ENCODE peak calls at places on chromosomes 3 and 15, in ten cellular contexts. Z is colonic mucosa; M is Calu3; E is AG09319; A is cardiac fibroblast; R is RWPE1; G is adrenal gland; N is BE2C; F is AG04450; J is CD4-positive, alpha-beta T cell. S is an unnamed sample.

GRCh38 chr3:128504957-128505730 is 12.1 kb upstream of the GATA2 start:
- DNase-seq in R (peak), N (no peak), Z (no peak), G (no peak), M (peak), J (no peak), F (no peak), A (no peak), E (no peak), S (no peak)

GRCh38 chr3:124083990-124084389 is 92.1 kb upstream of the ROPN1 start:
- DNase-seq in E (no peak), Z (no peak), R (no peak), J (no peak), M (no peak), A (no peak), F (no peak), N (peak), G (no peak), S (no peak)

GRCh38 chr15:73844356-73844755 is 29.0 kb upstream of the TBC1D21 start:
- DNase-seq in E (no peak), N (no peak), G (no peak), R (no peak), F (no peak), A (peak), Z (no peak), J (no peak), M (no peak), S (no peak)

GRCh38 chr15:44296625-44297524 is 8.4 kb downstream of the GOLM2 start:
- DNase-seq in G (no peak), E (no peak), Z (peak), R (peak), M (peak), J (no peak), F (no peak), A (peak), N (no peak), S (no peak)

GRCh38 chr15:36914962-36915808 is 185.2 kb downstream of the MEIS2 start:
- DNase-seq in R (no peak), N (no peak), G (no peak), A (peak), M (no peak), Z (no peak), E (peak), F (no peak), J (no peak), S (no peak)

GRCh38 chr3:148191966-148192365 is 505.7 kb upstream of the AGTR1 start:
- DNase-seq in Z (no peak), G (no peak), M (no peak), F (no peak), N (no peak), R (no peak), E (no peak), J (no peak), A (no peak), S (no peak)

GRCh38 chr3:47261301-47261700 is 21.3 kb downstream of the KIF9 start:
- DNase-seq in R (peak), M (no peak), A (no peak), F (no peak), N (peak), Z (no peak), G (no peak), E (no peak), J (no peak), S (no peak)

GRCh38 chr3:169478566-169479313 is 184.8 kb downstream of the MECOM start:
- DNase-seq in M (no peak), G (no peak), F (no peak), E (no peak), N (no peak), Z (no peak), J (no peak), R (peak), A (peak), S (no peak)

GRCh38 chr3:152836269-152836668 is 1.3 kb downstream of the P2RY1 start:
- DNase-seq in Z (peak), M (no peak), R (no peak), E (no peak), A (no peak), F (no peak), G (no peak), N (no peak), J (no peak), S (no peak)

GRCh38 chr3:152833089-152833488 is 1.8 kb upstream of the P2RY1 start:
- DNase-seq in E (no peak), N (no peak), G (no peak), R (no peak), Z (no peak), F (no peak), M (no peak), J (no peak), A (no peak), S (no peak)

GRCh38 chr3:152832046-152832445 is 2.9 kb upstream of the P2RY1 start:
- DNase-seq in J (no peak), F (no peak), R (no peak), M (no peak), A (no peak), E (no peak), N (no peak), G (no peak), Z (no peak), S (no peak)

GRCh38 chr3:152835311-152836102 is 576 bp downstream of the P2RY1 start:
- DNase-seq in E (no peak), A (peak), M (peak), Z (peak), F (no peak), R (peak), N (peak), G (peak), J (no peak), S (peak)

GRCh38 chr3:152834354-152835310 is at the start of gene P2RY1:
- DNase-seq in F (no peak), G (peak), E (no peak), M (peak), J (no peak), R (peak), Z (peak), A (peak), N (peak), S (peak)
- TF ChIP-seq CTCF in F (no peak), G (no peak), E (no peak), M (peak), J (no peak), R (no peak), Z (peak), A (peak), N (no peak), S (no peak)

DNA sequence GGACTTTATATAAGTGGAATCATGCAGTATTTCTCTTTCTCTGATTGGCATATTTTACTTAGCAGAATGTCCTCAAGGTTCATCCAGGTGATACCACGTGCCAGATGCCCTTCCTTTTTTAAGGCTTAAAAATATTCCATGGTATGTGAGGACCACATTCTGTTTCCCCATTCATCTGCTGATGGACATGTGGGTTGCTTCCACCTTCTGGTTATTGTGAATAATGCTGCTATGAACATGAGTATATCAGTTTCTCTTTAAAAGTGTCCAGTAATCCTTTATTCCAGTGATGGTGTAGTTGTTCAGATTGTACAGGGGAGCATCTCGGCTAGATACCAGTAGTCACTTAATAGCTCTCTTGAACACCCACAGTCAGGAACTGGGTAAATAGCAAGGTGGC is 50.4 kb upstream of the ATG7 start:
- DNase-seq in R (no peak), M (no peak), A (no peak), Z (no peak), E (no peak), G (peak), F (no peak), N (no peak), J (no peak), S (no peak)
- TF ChIP-seq CTCF in R (no peak), M (no peak), A (peak), Z (peak), E (peak), G (no peak), F (peak), N (no peak), J (no peak), S (no peak)

DNA sequence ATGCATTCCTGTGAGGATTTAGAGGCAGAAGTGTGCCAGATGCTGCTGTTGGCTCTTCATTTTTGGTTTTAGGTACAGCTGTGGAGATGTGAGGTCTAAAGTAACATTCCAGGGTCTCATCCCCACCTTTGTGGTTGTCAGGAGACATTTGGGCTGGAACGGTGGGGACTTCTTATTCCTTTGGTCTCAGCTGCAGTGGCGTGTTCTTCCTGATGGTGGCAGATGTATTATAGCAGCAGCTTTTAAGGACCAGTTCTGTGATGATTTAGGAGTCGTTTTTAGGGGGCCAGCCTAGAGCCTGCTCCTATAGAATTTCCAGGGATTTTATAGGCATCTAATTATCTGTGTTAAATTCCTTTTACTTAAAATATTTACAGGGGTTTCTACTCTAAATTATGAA is 221.0 kb upstream of the EOMES start:
- DNase-seq in R (peak), A (peak), Z (peak), G (peak), N (peak), J (no peak), M (peak), F (no peak), E (no peak), S (peak)
- TF ChIP-seq CTCF in R (peak), A (peak), Z (no peak), G (no peak), N (no peak), J (peak), M (no peak), F (peak), E (peak), S (no peak)

DNA sequence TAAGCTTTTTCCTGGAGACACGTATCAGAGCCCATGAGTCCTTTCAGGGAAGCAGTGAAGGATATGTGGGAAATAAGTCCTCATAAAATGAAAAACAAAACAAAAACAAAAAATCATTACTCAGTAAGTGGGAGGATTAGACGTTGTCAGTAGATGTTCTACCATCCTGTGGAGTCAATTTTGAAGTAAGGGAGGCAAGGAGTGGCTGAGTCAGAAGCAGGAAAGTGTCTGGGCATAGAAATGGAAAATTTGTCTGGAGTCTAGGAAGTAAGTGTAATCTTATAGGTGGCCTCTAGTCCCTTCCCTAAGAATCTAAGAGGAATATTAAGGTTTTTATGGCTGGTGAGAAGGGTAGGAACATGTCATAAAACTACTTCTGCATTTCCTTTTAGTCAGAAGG is 339.8 kb upstream of the SEMA6D start:
- DNase-seq in E (no peak), F (no peak), J (no peak), G (no peak), M (no peak), N (no peak), A (no peak), R (no peak), Z (no peak), S (no peak)
- TF ChIP-seq CTCF in E (no peak), F (no peak), J (no peak), G (no peak), M (no peak), N (no peak), A (no peak), R (no peak), Z (no peak), S (no peak)

DNA sequence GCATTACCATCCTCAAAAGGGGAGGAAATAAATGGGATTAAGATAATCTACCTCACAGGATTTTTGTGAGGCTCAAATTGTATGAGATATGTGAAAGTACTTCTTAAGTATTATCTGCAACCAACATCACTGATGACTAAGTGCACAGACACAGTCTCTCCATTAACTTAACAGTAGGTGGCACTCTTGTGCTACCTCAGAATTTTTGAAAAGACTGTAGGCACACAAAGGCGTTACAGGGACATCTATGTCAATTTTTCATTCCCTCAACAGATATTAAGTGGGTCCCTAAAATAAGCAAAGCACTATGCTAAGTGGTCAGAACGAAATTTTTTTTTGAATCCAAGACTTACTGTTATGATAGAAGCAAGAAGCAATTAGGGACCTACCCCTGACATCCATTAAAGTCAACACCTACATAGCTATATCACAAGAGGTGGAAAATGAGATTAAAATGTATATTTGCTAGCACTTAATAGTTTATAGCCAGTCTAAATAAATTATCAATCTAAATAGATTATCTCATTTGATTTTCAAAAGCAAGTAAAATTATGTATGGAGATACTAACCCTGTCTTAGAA is 52.9 kb downstream of the RYK start:
- DNase-seq in M (peak), R (peak), F (peak), N (peak), G (no peak), A (peak), J (no peak), Z (no peak), E (peak), S (no peak)
- TF ChIP-seq CTCF in M (peak), R (peak), F (peak), N (peak), G (peak), A (peak), J (peak), Z (peak), E (peak), S (peak)

GRCh38 chr3:114226313-114226712 is 11.1 kb downstream of the ZNF80 start:
- DNase-seq in Z (no peak), M (no peak), F (no peak), N (no peak), R (no peak), E (no peak), J (no peak), A (no peak), G (no peak), S (no peak)
- TF ChIP-seq CTCF in Z (no peak), M (no peak), F (no peak), N (no peak), R (no peak), E (no peak), J (no peak), A (no peak), G (no peak), S (no peak)